ENCODE peak calls at places on chromosomes 16 and 17, in seven cellular contexts. I is tibial artery, A is psoas muscle, G is ascending aorta, J is fibroblast of the aortic adventitia, V is thyroid gland, B is prostate gland. U is an unnamed sample.

GRCh38 chr16:84032458-84033178 is 10.0 kb downstream of the SLC38A8 start:
- DNase-seq in I (no peak), A (no peak), G (no peak), J (no peak), V (peak; percentile 28), B (no peak), U (no peak)

GRCh38 chr17:47695664-47696376 is 1.9 kb downstream of the TBKBP1 start:
- DNase-seq in I (no peak), A (no peak), G (no peak), J (peak; percentile 18), V (no peak), B (no peak), U (no peak)

GRCh38 chr17:40339068-40339699 is 25.4 kb downstream of the GJD3 start:
- DNase-seq in I (no peak), A (peak; percentile 55), G (no peak), J (no peak), V (no peak), B (no peak), U (no peak)

GRCh38 chr17:19533718-19534561 is at the start of gene SLC47A1:
- DNase-seq in I (no peak), A (peak; percentile 58), G (no peak), J (peak; percentile 22), V (peak; percentile 54), B (no peak), U (no peak)

GRCh38 chr17:55423535-55423934 is 1.9 kb upstream of the MMD start:
- DNase-seq in I (no peak), A (no peak), G (no peak), J (no peak), V (no peak), B (no peak), U (no peak)

GRCh38 chr16:49712106-49712505 is 143.8 kb downstream of the ZNF423 start:
- DNase-seq in I (no peak), A (no peak), G (no peak), J (no peak), V (no peak), B (no peak), U (no peak)

GRCh38 chr16:19709381-19710136 is 8.5 kb downstream of the KNOP1 start:
- DNase-seq in I (no peak), A (no peak), G (no peak), J (no peak), V (no peak), B (no peak), U (no peak)

GRCh38 chr17:47205419-47205963 is 3.7 kb upstream of the MYL4 start:
- DNase-seq in I (peak; percentile 38), A (peak; percentile 38), G (no peak), J (peak; percentile 56), V (peak; percentile 96), B (peak; percentile 57), U (peak; percentile 80)

GRCh38 chr17:40886090-40886489 is 1.0 kb upstream of the KRT20 start:
- DNase-seq in I (no peak), A (no peak), G (no peak), J (no peak), V (no peak), B (no peak), U (no peak)

GRCh38 chr16:396605-397004 is 394 bp upstream of the NME4 start:
- DNase-seq in I (no peak), A (no peak), G (no peak), J (peak; percentile 43), V (peak; percentile 50), B (no peak), U (no peak)

GRCh38 chr17:80895366-80895765 is 96.3 kb upstream of the CHMP6 start:
- DNase-seq in I (no peak), A (no peak), G (no peak), J (no peak), V (no peak), B (no peak), U (no peak)

GRCh38 chr17:78840530-78840779 is 159 bp downstream of the USP36 start:
- DNase-seq in I (no peak), A (no peak), G (no peak), J (no peak), V (no peak), B (no peak), U (no peak)

GRCh38 chr17:79243603-79243990 is 169.0 kb downstream of the ENGASE start:
- DNase-seq in I (no peak), A (no peak), G (no peak), J (no peak), V (no peak), B (no peak), U (no peak)

GRCh38 chr17:47862621-47863440 is 11.9 kb upstream of the SP6 start:
- DNase-seq in I (no peak), A (no peak), G (no peak), J (peak; percentile 77), V (no peak), B (no peak), U (no peak)

GRCh38 chr17:63497708-63498483 is 21.0 kb downstream of the ACE start:
- DNase-seq in I (no peak), A (no peak), G (no peak), J (no peak), V (peak; percentile 23), B (no peak), U (no peak)

GRCh38 chr17:79931517-79932309 is 92.5 kb upstream of the CBX4 start:
- DNase-seq in I (no peak), A (no peak), G (no peak), J (peak; percentile 58), V (no peak), B (no peak), U (no peak)

GRCh38 chr16:12225282-12225681 is 248.7 kb downstream of the SNX29 start:
- DNase-seq in I (no peak), A (no peak), G (no peak), J (no peak), V (no peak), B (no peak), U (no peak)

GRCh38 chr16:60203525-60204124 is 1469.5 kb upstream of the GOT2 start:
- DNase-seq in I (no peak), A (no peak), G (no peak), J (no peak), V (no peak), B (no peak), U (no peak)
- TF ChIP-seq CTCF in I (peak; percentile 13), A (no peak), G (peak; percentile 9), J (no peak), V (peak; percentile 36), B (no peak), U (no peak)

GRCh38 chr17:45722161-45722560 is 62.0 kb upstream of the CRHR1 start:
- DNase-seq in I (no peak), A (no peak), G (no peak), J (no peak), V (peak; percentile 35), B (no peak), U (no peak)
- TF ChIP-seq CTCF in I (no peak), A (peak; percentile 36), G (no peak), J (peak; percentile 1), V (peak; percentile 59), B (no peak), U (no peak)

GRCh38 chr16:85563515-85564276 is 49.4 kb upstream of the GSE1 start:
- DNase-seq in I (peak; percentile 84), A (peak; percentile 76), G (no peak), J (no peak), V (peak; percentile 83), B (no peak), U (peak; percentile 76)
- TF ChIP-seq CTCF in I (peak; percentile 15), A (no peak), G (no peak), J (no peak), V (no peak), B (no peak), U (no peak)

GRCh38 chr17:16962804-16963203 is 9.1 kb downstream of the TNFRSF13B start:
- DNase-seq in I (no peak), A (no peak), G (no peak), J (no peak), V (no peak), B (no peak), U (no peak)
- TF ChIP-seq CTCF in I (no peak), A (no peak), G (no peak), J (no peak), V (no peak), B (no peak), U (no peak)

DNA sequence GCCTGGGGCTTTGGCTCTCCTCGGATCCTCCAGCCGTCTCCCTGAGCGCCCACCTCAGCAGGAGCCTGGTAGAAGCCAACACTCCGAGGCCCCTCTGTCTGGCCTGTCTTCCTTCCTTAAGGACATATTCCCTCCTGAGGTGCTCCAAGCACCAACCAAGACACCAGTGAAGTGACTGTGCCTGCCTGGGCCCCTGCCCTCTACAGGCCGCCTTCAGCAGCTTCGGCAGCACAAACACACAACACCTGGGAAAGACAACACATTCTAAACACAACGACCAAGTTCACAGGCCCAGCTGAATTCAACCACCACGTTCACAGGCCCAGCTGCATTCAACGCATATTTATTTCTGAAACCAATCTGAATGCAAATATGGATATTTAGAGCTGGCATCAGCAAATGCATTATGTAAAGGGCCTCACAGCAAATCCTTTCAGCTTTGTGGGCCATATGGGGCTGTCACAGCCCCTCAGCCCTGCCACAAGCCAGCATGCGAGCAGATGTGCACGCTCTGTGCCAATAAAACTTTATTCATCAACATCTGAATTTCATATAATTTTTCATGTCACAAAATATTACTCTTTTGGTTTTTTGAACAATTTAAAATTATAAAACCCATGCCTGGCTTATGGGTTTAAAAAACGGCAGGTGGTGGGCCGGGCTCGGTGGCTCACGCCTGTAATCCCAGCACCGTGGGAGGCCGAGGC is 12.2 kb downstream of the GALNS start:
- DNase-seq in I (no peak), A (no peak), G (no peak), J (no peak), V (no peak), B (no peak), U (no peak)
- TF ChIP-seq CTCF in I (no peak), A (no peak), G (no peak), J (no peak), V (peak; percentile 6), B (no peak), U (no peak)

GRCh38 chr16:67104061-67104460 is 5.7 kb upstream of the PHAF1 start:
- DNase-seq in I (no peak), A (no peak), G (no peak), J (peak; percentile 33), V (peak; percentile 70), B (no peak), U (no peak)
- TF ChIP-seq CTCF in I (no peak), A (peak; percentile 32), G (no peak), J (peak; percentile 24), V (peak; percentile 52), B (no peak), U (no peak)

DNA sequence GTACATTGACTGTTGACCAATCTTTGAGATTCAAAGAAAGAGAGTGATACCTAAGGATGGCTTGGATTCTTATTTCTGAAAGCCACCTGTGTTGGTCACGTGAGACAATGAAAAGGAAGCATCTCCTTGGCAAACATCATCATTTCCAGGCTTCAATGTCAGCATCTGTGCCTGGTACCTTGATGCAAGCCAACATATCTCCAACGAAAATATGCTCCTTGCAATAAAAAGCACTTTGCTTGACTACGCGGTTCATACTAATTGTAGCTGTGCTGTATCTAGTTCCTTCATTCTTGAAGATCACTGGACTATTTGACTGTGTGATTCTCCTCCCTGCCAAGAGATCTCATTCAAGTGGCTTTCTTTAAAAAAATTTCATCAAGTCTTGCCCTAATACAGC is 503.3 kb upstream of the PSMD7 start:
- DNase-seq in I (no peak), A (no peak), G (no peak), J (no peak), V (no peak), B (no peak), U (no peak)
- TF ChIP-seq CTCF in I (no peak), A (no peak), G (no peak), J (no peak), V (no peak), B (no peak), U (no peak)

GRCh38 chr16:47045023-47045422 is 71.5 kb upstream of the DNAJA2 start:
- DNase-seq in I (no peak), A (no peak), G (no peak), J (peak; percentile 28), V (no peak), B (no peak), U (no peak)
- TF ChIP-seq CTCF in I (no peak), A (no peak), G (peak; percentile 6), J (peak; percentile 25), V (no peak), B (no peak), U (no peak)